ENCODE peak calls at places on chromosome 3, in four cellular contexts. S is activated T-helper 1 cell treated with Interleukin-2 at 50 U/mL for 16 hours, Y is mesenteric fat pad, X is T follicular helper cell. K is an unnamed sample.

GRCh38 chr3:151443583-151443982 is 17.3 kb downstream of the IGSF10 start:
- DNase-seq in S (no peak), X (no peak), Y (no peak), K (no peak)

GRCh38 chr3:168877899-168878298 is 782.2 kb upstream of the GOLIM4 start:
- DNase-seq in S (no peak), Y (no peak), X (no peak), K (no peak)

GRCh38 chr3:73727117-73727802 is 102.5 kb upstream of the PDZRN3 start:
- DNase-seq in X (no peak), S (no peak), Y (no peak), K (no peak)

GRCh38 chr3:87206070-87206469 is 21.0 kb upstream of the CHMP2B start:
- DNase-seq in X (no peak), S (no peak), Y (no peak), K (no peak)

GRCh38 chr3:177195941-177196472 is 1.3 kb downstream of the TBL1XR1 start:
- DNase-seq in S (no peak), X (peak; percentile 8), Y (no peak), K (no peak)

GRCh38 chr3:43328653-43329052 is 42.3 kb downstream of the SNRK start:
- DNase-seq in X (no peak), S (no peak), Y (no peak), K (no peak)

GRCh38 chr3:140251678-140252077 is 316.7 kb downstream of the CLSTN2 start:
- DNase-seq in X (no peak), Y (no peak), S (no peak), K (no peak)

GRCh38 chr3:129836381-129837056 is 57.0 kb downstream of the TMCC1 start:
- DNase-seq in S (no peak), Y (no peak), X (no peak), K (no peak)

GRCh38 chr3:151265166-151265565 is 13.2 kb downstream of the P2RY14 start:
- DNase-seq in Y (no peak), S (no peak), X (no peak), K (no peak)

GRCh38 chr3:184177767-184178306 is 3.2 kb downstream of the AP2M1 start:
- DNase-seq in S (no peak), Y (no peak), X (no peak), K (no peak)

GRCh38 chr3:127525373-127525772 is 65.2 kb downstream of the TPRA1 start:
- DNase-seq in Y (no peak), X (no peak), S (no peak), K (no peak)

GRCh38 chr3:126834596-126835471 is 130.8 kb downstream of the CHCHD6 start:
- DNase-seq in S (no peak), X (no peak), Y (no peak), K (no peak)